ENCODE peak calls at places on chromosomes 3 and 15, in six cellular contexts. H is A673, E is WTC11, Z is D721Med, I is epithelial cell of esophagus, X is chondrocyte. Y is an unnamed sample.
A peak's percentile ranks its signal among the peaks of the same experiment; 100 is the strongest.

GRCh38 chr3:108153451-108153981 is 62.7 kb upstream of the CD47 start:
- DNase-seq in H (peak; percentile 89), E (peak; percentile 61), Z (no peak), I (peak; percentile 80), X (no peak), Y (peak; percentile 7)

GRCh38 chr3:38129058-38129457 is 7.9 kb downstream of the ACAA1 start:
- DNase-seq in H (no peak), E (no peak), Z (no peak), I (no peak), X (no peak), Y (no peak)

GRCh38 chr3:97612632-97613031 is 151.9 kb upstream of the ARL6 start:
- DNase-seq in H (no peak), E (no peak), Z (no peak), I (no peak), X (no peak), Y (no peak)

GRCh38 chr15:81843226-81843625 is 202.6 kb downstream of the MEX3B start:
- DNase-seq in H (no peak), E (no peak), Z (no peak), I (no peak), X (no peak), Y (no peak)

GRCh38 chr3:99859855-99860254 is 42.2 kb downstream of the CMSS1 start:
- DNase-seq in H (peak; percentile 49), E (no peak), Z (no peak), I (peak; percentile 88), X (no peak), Y (no peak)

GRCh38 chr3:9078561-9079240 is 115.4 kb upstream of the RAD18 start:
- DNase-seq in H (peak; percentile 21), E (no peak), Z (no peak), I (no peak), X (no peak), Y (no peak)

GRCh38 chr15:98887976-98888375 is 119.6 kb downstream of the PGPEP1L start:
- DNase-seq in H (no peak), E (no peak), Z (no peak), I (no peak), X (no peak), Y (no peak)

GRCh38 chr3:177733936-177734335 is 536.7 kb upstream of the TBL1XR1 start:
- DNase-seq in H (no peak), E (no peak), Z (no peak), I (no peak), X (no peak), Y (no peak)

GRCh38 chr3:58144478-58145142 is 66.2 kb downstream of the DNASE1L3 start:
- DNase-seq in H (no peak), E (no peak), Z (no peak), I (no peak), X (peak; percentile 8), Y (no peak)

GRCh38 chr3:183158552-183159006 is 4.0 kb downstream of the LAMP3 start:
- DNase-seq in H (peak; percentile 42), E (no peak), Z (no peak), I (peak; percentile 75), X (no peak), Y (no peak)

GRCh38 chr3:14539384-14540208 is 546 bp downstream of the GRIP2 start:
- DNase-seq in H (no peak), E (no peak), Z (no peak), I (no peak), X (peak; percentile 80), Y (no peak)

GRCh38 chr15:74399511-74400312 is 32.3 kb upstream of the CYP11A1 start:
- DNase-seq in H (peak; percentile 73), E (no peak), Z (no peak), I (peak; percentile 78), X (no peak), Y (no peak)

GRCh38 chr15:31440754-31441298 is 114.2 kb downstream of the KLF13 start:
- DNase-seq in H (peak; percentile 10), E (no peak), Z (no peak), I (no peak), X (no peak), Y (no peak)

GRCh38 chr15:68817304-68818087 is 3.2 kb downstream of the ANP32A start:
- DNase-seq in H (peak; percentile 80), E (peak; percentile 53), Z (no peak), I (peak; percentile 66), X (no peak), Y (peak; percentile 35)

GRCh38 chr15:60374628-60375081 is 23.1 kb downstream of the ANXA2 start:
- DNase-seq in H (peak; percentile 90), E (peak; percentile 30), Z (no peak), I (peak; percentile 97), X (no peak), Y (no peak)

GRCh38 chr15:85625431-85625830 is 169.3 kb downstream of the KLHL25 start:
- DNase-seq in H (no peak), E (no peak), Z (no peak), I (no peak), X (no peak), Y (no peak)

GRCh38 chr15:82140859-82141258 is 95.0 kb upstream of the MEX3B start:
- DNase-seq in H (no peak), E (no peak), Z (no peak), I (peak; percentile 83), X (no peak), Y (no peak)

GRCh38 chr3:184636774-184637316 is 75.0 kb downstream of the MAGEF1 start:
- DNase-seq in H (no peak), E (no peak), Z (no peak), I (peak; percentile 68), X (no peak), Y (no peak)

GRCh38 chr3:25430942-25431570 is 3.0 kb downstream of the RARB start:
- DNase-seq in H (no peak), E (no peak), Z (no peak), I (no peak), X (no peak), Y (no peak)

GRCh38 chr15:50840520-50840919 is 68.0 kb upstream of the AP4E1 start:
- DNase-seq in H (no peak), E (peak; percentile 38), Z (no peak), I (no peak), X (no peak), Y (no peak)

GRCh38 chr3:138939563-138940241 is 7.2 kb downstream of the FOXL2 start:
- DNase-seq in H (no peak), E (peak; percentile 70), Z (no peak), I (no peak), X (no peak), Y (no peak)

GRCh38 chr3:134874737-134875413 is 79.8 kb downstream of the EPHB1 start:
- DNase-seq in H (no peak), E (no peak), Z (no peak), I (no peak), X (no peak), Y (no peak)

GRCh38 chr15:33852570-33852969 is 115.7 kb upstream of the CHRM5 start:
- DNase-seq in H (peak; percentile 3), E (no peak), Z (no peak), I (peak; percentile 41), X (no peak), Y (no peak)

GRCh38 chr3:135503429-135504083 is 462.0 kb upstream of the PPP2R3A start:
- DNase-seq in H (peak; percentile 75), E (peak; percentile 92), Z (peak; percentile 21), I (peak; percentile 56), X (peak; percentile 87), Y (peak; percentile 90)

GRCh38 chr3:31157028-31157694 is 262.7 kb upstream of the GADL1 start:
- DNase-seq in H (no peak), E (no peak), Z (no peak), I (no peak), X (no peak), Y (no peak)

GRCh38 chr3:102505542-102505941 is 70.7 kb downstream of the ZPLD1 start:
- DNase-seq in H (no peak), E (no peak), Z (no peak), I (no peak), X (no peak), Y (no peak)

GRCh38 chr3:2024037-2024436 is 74.6 kb upstream of the CNTN4 start:
- DNase-seq in H (peak; percentile 11), E (no peak), Z (no peak), I (no peak), X (no peak), Y (no peak)

GRCh38 chr3:21894459-21895083 is 143.6 kb upstream of the ZNF385D start:
- DNase-seq in H (no peak), E (no peak), Z (no peak), I (peak; percentile 47), X (no peak), Y (peak; percentile 3)

GRCh38 chr3:99702953-99703352 is 64.6 kb downstream of the COL8A1 start:
- DNase-seq in H (no peak), E (no peak), Z (no peak), I (no peak), X (no peak), Y (no peak)

GRCh38 chr3:53160660-53161344 is at the start of gene PRKCD:
- DNase-seq in H (peak; percentile 45), E (peak; percentile 81), Z (peak; percentile 93), I (peak; percentile 75), X (peak; percentile 90), Y (peak; percentile 39)
- TF ChIP-seq CTCF in H (no peak), E (no peak), Z (no peak), I (peak; percentile 39), X (peak; percentile 73), Y (peak; percentile 51)

GRCh38 chr3:17183951-17184550 is 299.3 kb downstream of the PLCL2 start:
- DNase-seq in H (no peak), E (no peak), Z (no peak), I (peak; percentile 63), X (no peak), Y (no peak)
- TF ChIP-seq CTCF in H (no peak), E (no peak), Z (no peak), I (no peak), X (no peak), Y (no peak)

DNA sequence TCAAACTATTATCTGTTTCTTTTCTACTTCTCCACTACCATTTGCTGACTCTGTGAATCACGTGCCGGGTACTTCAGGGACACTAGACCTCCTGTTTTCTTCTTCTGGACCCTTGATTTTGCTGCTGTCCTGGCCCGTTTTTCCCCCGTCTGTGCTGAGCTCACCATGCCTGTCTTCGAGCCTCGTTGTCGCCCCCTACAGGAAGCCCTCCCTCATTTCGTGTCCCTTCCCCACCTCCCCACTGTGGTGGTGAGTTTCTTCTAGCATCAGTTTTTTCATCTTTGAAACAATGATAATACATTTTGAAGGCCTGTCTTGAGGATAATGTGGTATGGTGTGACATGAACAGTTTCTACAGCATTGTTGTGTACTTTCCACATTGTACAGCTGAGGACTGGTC is 12.8 kb downstream of the GABRG3 start:
- DNase-seq in H (no peak), E (peak; percentile 65), Z (no peak), I (no peak), X (no peak), Y (no peak)
- TF ChIP-seq CTCF in H (no peak), E (peak; percentile 74), Z (peak; percentile 16), I (no peak), X (no peak), Y (peak; percentile 39)

GRCh38 chr15:70099167-70099965 is 1.6 kb upstream of the TLE3 start:
- DNase-seq in H (peak; percentile 99), E (peak; percentile 100), Z (peak; percentile 74), I (peak; percentile 99), X (peak; percentile 100), Y (peak; percentile 100)

GRCh38 chr15:70098461-70099166 is 897 bp upstream of the TLE3 start:
- DNase-seq in H (peak; percentile 63), E (peak; percentile 54), Z (no peak), I (peak; percentile 20), X (peak; percentile 85), Y (peak; percentile 53)

GRCh38 chr15:70101459-70102113 is 3.9 kb upstream of the TLE3 start:
- DNase-seq in H (peak; percentile 97), E (peak; percentile 64), Z (no peak), I (peak; percentile 84), X (peak; percentile 34), Y (peak; percentile 72)

GRCh38 chr15:70099966-70100494 is 2.3 kb upstream of the TLE3 start:
- DNase-seq in H (peak; percentile 83), E (no peak), Z (no peak), I (no peak), X (peak; percentile 2), Y (no peak)

GRCh38 chr15:70100495-70101331 is 3.0 kb upstream of the TLE3 start:
- DNase-seq in H (peak; percentile 78), E (peak; percentile 45), Z (no peak), I (peak; percentile 56), X (peak; percentile 88), Y (peak; percentile 59)
- TF ChIP-seq CTCF in H (peak; percentile 32), E (no peak), Z (no peak), I (peak; percentile 23), X (peak; percentile 72), Y (peak; percentile 66)